ENCODE peak calls at places on chromosomes 7 and 10, in five cellular contexts. One of them, this sample, is unnamed. For H3K4me1, the result is how much of the 10 kb centered on the place peaks cover.

GRCh38 chr7:40839881-40840280 is 705.1 kb downstream of the SUGCT start:
- DNase-seq in testis: no peak
- DNase-seq in CD4-positive, CD25-positive, alpha-beta regulatory T cell: no peak
- DNase-seq in CD8-positive, alpha-beta T cell: no peak
- DNase-seq in lower lobe of right lung: no peak
- DNase-seq in this sample: no peak

GRCh38 chr10:117926491-117926890 is 120.2 kb downstream of the RAB11FIP2 start:
- DNase-seq in CD4-positive, CD25-positive, alpha-beta regulatory T cell: no peak
- DNase-seq in lower lobe of right lung: no peak
- DNase-seq in CD8-positive, alpha-beta T cell: no peak
- DNase-seq in testis: no peak
- DNase-seq in this sample: no peak

GRCh38 chr10:6755891-6756460 is 175.9 kb upstream of the PRKCQ start:
- DNase-seq in CD8-positive, alpha-beta T cell: no peak
- DNase-seq in CD4-positive, CD25-positive, alpha-beta regulatory T cell: no peak
- DNase-seq in testis: no peak
- DNase-seq in lower lobe of right lung: no peak
- DNase-seq in this sample: no peak

GRCh38 chr10:62610649-62611229 is 193.8 kb upstream of the ADO start:
- DNase-seq in CD8-positive, alpha-beta T cell: peak
- DNase-seq in CD4-positive, CD25-positive, alpha-beta regulatory T cell: peak
- DNase-seq in testis: peak
- DNase-seq in lower lobe of right lung: peak
- DNase-seq in this sample: peak

GRCh38 chr10:12701696-12702095 is 299.8 kb downstream of the CCDC3 start:
- DNase-seq in testis: no peak
- DNase-seq in CD4-positive, CD25-positive, alpha-beta regulatory T cell: no peak
- DNase-seq in CD8-positive, alpha-beta T cell: no peak
- DNase-seq in lower lobe of right lung: no peak
- DNase-seq in this sample: no peak

GRCh38 chr7:22452142-22452763 is 47.7 kb downstream of the STEAP1B start:
- DNase-seq in lower lobe of right lung: peak
- DNase-seq in CD8-positive, alpha-beta T cell: no peak
- DNase-seq in CD4-positive, CD25-positive, alpha-beta regulatory T cell: no peak
- DNase-seq in testis: peak
- DNase-seq in this sample: peak

GRCh38 chr7:94289071-94289470 is 105.6 kb upstream of the COL1A2 start:
- DNase-seq in testis: peak
- DNase-seq in CD4-positive, CD25-positive, alpha-beta regulatory T cell: no peak
- DNase-seq in CD8-positive, alpha-beta T cell: no peak
- DNase-seq in lower lobe of right lung: peak
- DNase-seq in this sample: no peak

GRCh38 chr7:5450549-5451327 is 27.1 kb upstream of the TNRC18 start:
- DNase-seq in lower lobe of right lung: peak
- DNase-seq in CD8-positive, alpha-beta T cell: peak
- DNase-seq in testis: peak
- DNase-seq in CD4-positive, CD25-positive, alpha-beta regulatory T cell: peak
- DNase-seq in this sample: peak

GRCh38 chr10:88528196-88528595 is 54.9 kb downstream of the RNLS start:
- DNase-seq in lower lobe of right lung: no peak
- DNase-seq in CD4-positive, CD25-positive, alpha-beta regulatory T cell: no peak
- DNase-seq in testis: no peak
- DNase-seq in CD8-positive, alpha-beta T cell: no peak
- DNase-seq in this sample: no peak

GRCh38 chr7:83469076-83469475 is 179.9 kb downstream of the SEMA3E start:
- DNase-seq in CD8-positive, alpha-beta T cell: no peak
- DNase-seq in CD4-positive, CD25-positive, alpha-beta regulatory T cell: no peak
- DNase-seq in testis: no peak
- DNase-seq in lower lobe of right lung: no peak
- DNase-seq in this sample: no peak

GRCh38 chr10:77943086-77943901 is 16.7 kb upstream of the DLG5 start:
- DNase-seq in testis: no peak
- DNase-seq in CD4-positive, CD25-positive, alpha-beta regulatory T cell: no peak
- DNase-seq in CD8-positive, alpha-beta T cell: no peak
- DNase-seq in lower lobe of right lung: no peak
- DNase-seq in this sample: no peak

GRCh38 chr7:101332026-101332425 is 10.4 kb upstream of the IFT22 start:
- DNase-seq in lower lobe of right lung: no peak
- DNase-seq in CD4-positive, CD25-positive, alpha-beta regulatory T cell: no peak
- DNase-seq in testis: no peak
- DNase-seq in CD8-positive, alpha-beta T cell: no peak
- DNase-seq in this sample: no peak

GRCh38 chr10:6044651-6045599 is 17.2 kb downstream of the IL2RA start:
- DNase-seq in lower lobe of right lung: no peak
- DNase-seq in CD8-positive, alpha-beta T cell: peak
- DNase-seq in testis: no peak
- DNase-seq in CD4-positive, CD25-positive, alpha-beta regulatory T cell: peak
- DNase-seq in this sample: no peak

GRCh38 chr7:113959910-113960309 is 41.1 kb upstream of the PPP1R3A start:
- DNase-seq in CD4-positive, CD25-positive, alpha-beta regulatory T cell: no peak
- DNase-seq in testis: no peak
- DNase-seq in lower lobe of right lung: no peak
- DNase-seq in CD8-positive, alpha-beta T cell: no peak
- DNase-seq in this sample: no peak

GRCh38 chr10:103884681-103885139 is 29.3 kb upstream of the SH3PXD2A start:
- DNase-seq in lower lobe of right lung: no peak
- DNase-seq in CD8-positive, alpha-beta T cell: no peak
- DNase-seq in testis: peak
- DNase-seq in CD4-positive, CD25-positive, alpha-beta regulatory T cell: no peak
- DNase-seq in this sample: no peak

GRCh38 chr10:30215631-30216030 is 133.4 kb downstream of the MTPAP start:
- DNase-seq in CD4-positive, CD25-positive, alpha-beta regulatory T cell: no peak
- DNase-seq in CD8-positive, alpha-beta T cell: no peak
- DNase-seq in lower lobe of right lung: no peak
- DNase-seq in testis: no peak
- DNase-seq in this sample: peak

GRCh38 chr7:153772966-153773365 is 279.2 kb upstream of the DPP6 start:
- DNase-seq in lower lobe of right lung: no peak
- DNase-seq in CD4-positive, CD25-positive, alpha-beta regulatory T cell: no peak
- DNase-seq in testis: no peak
- DNase-seq in CD8-positive, alpha-beta T cell: no peak
- DNase-seq in this sample: no peak

GRCh38 chr10:51367120-51367519 is 292.8 kb downstream of the PRKG1 start:
- DNase-seq in CD4-positive, CD25-positive, alpha-beta regulatory T cell: no peak
- DNase-seq in lower lobe of right lung: no peak
- DNase-seq in testis: no peak
- DNase-seq in CD8-positive, alpha-beta T cell: no peak
- DNase-seq in this sample: no peak

GRCh38 chr10:70174058-70174741 is 3.9 kb upstream of the SAR1A start:
- DNase-seq in CD8-positive, alpha-beta T cell: peak
- DNase-seq in CD4-positive, CD25-positive, alpha-beta regulatory T cell: peak
- DNase-seq in testis: no peak
- DNase-seq in lower lobe of right lung: no peak
- DNase-seq in this sample: no peak

GRCh38 chr7:113730309-113730955 is 188.4 kb downstream of the PPP1R3A start:
- DNase-seq in CD8-positive, alpha-beta T cell: no peak
- DNase-seq in testis: no peak
- DNase-seq in lower lobe of right lung: no peak
- DNase-seq in CD4-positive, CD25-positive, alpha-beta regulatory T cell: no peak
- DNase-seq in this sample: no peak

GRCh38 chr7:604038-604883 is 84.6 kb upstream of the PDGFA start:
- DNase-seq in CD8-positive, alpha-beta T cell: peak
- DNase-seq in testis: peak
- DNase-seq in CD4-positive, CD25-positive, alpha-beta regulatory T cell: peak
- DNase-seq in lower lobe of right lung: peak
- DNase-seq in this sample: peak

GRCh38 chr7:75924884-75925283 is 9.9 kb downstream of the POR start:
- DNase-seq in CD4-positive, CD25-positive, alpha-beta regulatory T cell: no peak
- DNase-seq in lower lobe of right lung: no peak
- DNase-seq in CD8-positive, alpha-beta T cell: no peak
- DNase-seq in testis: no peak
- DNase-seq in this sample: no peak

GRCh38 chr10:132693676-132694075 is 92.3 kb downstream of the NKX6-2 start:
- DNase-seq in CD8-positive, alpha-beta T cell: no peak
- DNase-seq in lower lobe of right lung: no peak
- DNase-seq in testis: no peak
- DNase-seq in CD4-positive, CD25-positive, alpha-beta regulatory T cell: no peak
- DNase-seq in this sample: no peak

GRCh38 chr10:80513106-80513505 is 24.6 kb upstream of the SH2D4B start:
- DNase-seq in CD4-positive, CD25-positive, alpha-beta regulatory T cell: no peak
- DNase-seq in testis: no peak
- DNase-seq in CD8-positive, alpha-beta T cell: no peak
- DNase-seq in lower lobe of right lung: no peak
- DNase-seq in this sample: no peak
- H3K27ac ChIP-seq in CD4-positive, CD25-positive, alpha-beta regulatory T cell: no peak
- H3K27ac ChIP-seq in testis: no peak
- H3K27ac ChIP-seq in CD8-positive, alpha-beta T cell: no peak
- H3K27ac ChIP-seq in lower lobe of right lung: no peak
- H3K27ac ChIP-seq in this sample: no peak

GRCh38 chr7:7820939-7821338 is 102.5 kb upstream of the RPA3 start:
- DNase-seq in testis: no peak
- DNase-seq in CD8-positive, alpha-beta T cell: no peak
- DNase-seq in lower lobe of right lung: no peak
- DNase-seq in CD4-positive, CD25-positive, alpha-beta regulatory T cell: no peak
- DNase-seq in this sample: no peak
- H3K4me3 ChIP-seq in testis: no peak
- H3K4me3 ChIP-seq in CD8-positive, alpha-beta T cell: no peak
- H3K4me3 ChIP-seq in lower lobe of right lung: no peak
- H3K4me3 ChIP-seq in CD4-positive, CD25-positive, alpha-beta regulatory T cell: no peak
- H3K4me3 ChIP-seq in this sample: no peak

GRCh38 chr7:143479055-143479766 is 1.5 kb downstream of the TAS2R41 start:
- DNase-seq in lower lobe of right lung: no peak
- DNase-seq in CD4-positive, CD25-positive, alpha-beta regulatory T cell: no peak
- DNase-seq in testis: no peak
- DNase-seq in CD8-positive, alpha-beta T cell: no peak
- DNase-seq in this sample: no peak
- H3K4me1 ChIP-seq in lower lobe of right lung: under half
- H3K4me1 ChIP-seq in CD4-positive, CD25-positive, alpha-beta regulatory T cell: under half
- H3K4me1 ChIP-seq in testis: under half
- H3K4me1 ChIP-seq in CD8-positive, alpha-beta T cell: under half
- H3K4me1 ChIP-seq in this sample: under half

DNA sequence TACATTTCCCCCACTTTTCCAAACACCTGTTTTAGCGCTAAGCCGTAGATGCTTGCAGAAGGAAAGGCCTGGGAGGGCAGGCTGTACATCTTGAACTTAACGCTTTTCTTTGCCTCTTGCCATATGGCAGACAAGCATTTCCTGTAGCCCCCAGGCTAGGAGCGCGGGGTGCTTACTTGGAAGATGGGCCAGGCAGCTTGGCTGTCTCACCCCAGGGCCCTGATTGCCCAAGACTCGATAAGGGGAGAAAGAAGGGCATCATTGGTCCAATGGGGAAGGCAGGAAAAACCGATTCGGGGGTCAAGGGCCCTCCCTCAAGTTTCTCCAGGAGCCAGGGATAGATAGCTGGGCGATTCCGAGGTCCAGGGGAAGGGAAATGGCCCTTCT is 1.7 kb downstream of the HOXA10 start:
- DNase-seq in CD8-positive, alpha-beta T cell: peak
- DNase-seq in lower lobe of right lung: no peak
- DNase-seq in testis: no peak
- DNase-seq in CD4-positive, CD25-positive, alpha-beta regulatory T cell: no peak
- DNase-seq in this sample: peak
- H3K27ac ChIP-seq in CD8-positive, alpha-beta T cell: no peak
- H3K27ac ChIP-seq in lower lobe of right lung: no peak
- H3K27ac ChIP-seq in testis: no peak
- H3K27ac ChIP-seq in CD4-positive, CD25-positive, alpha-beta regulatory T cell: no peak
- H3K27ac ChIP-seq in this sample: no peak

GRCh38 chr7:77907281-77907680 is 108.7 kb downstream of the PHTF2 start:
- DNase-seq in CD8-positive, alpha-beta T cell: no peak
- DNase-seq in CD4-positive, CD25-positive, alpha-beta regulatory T cell: no peak
- DNase-seq in testis: no peak
- DNase-seq in lower lobe of right lung: no peak
- DNase-seq in this sample: no peak
- H3K4me3 ChIP-seq in CD8-positive, alpha-beta T cell: no peak
- H3K4me3 ChIP-seq in CD4-positive, CD25-positive, alpha-beta regulatory T cell: no peak
- H3K4me3 ChIP-seq in testis: no peak
- H3K4me3 ChIP-seq in lower lobe of right lung: no peak
- H3K4me3 ChIP-seq in this sample: no peak

GRCh38 chr10:125473138-125473793 is 209.7 kb downstream of the TEX36 start:
- DNase-seq in CD4-positive, CD25-positive, alpha-beta regulatory T cell: no peak
- DNase-seq in lower lobe of right lung: no peak
- DNase-seq in CD8-positive, alpha-beta T cell: no peak
- DNase-seq in testis: no peak
- DNase-seq in this sample: no peak
- H3K4me1 ChIP-seq in CD4-positive, CD25-positive, alpha-beta regulatory T cell: under half
- H3K4me1 ChIP-seq in lower lobe of right lung: under half
- H3K4me1 ChIP-seq in CD8-positive, alpha-beta T cell: under half
- H3K4me1 ChIP-seq in testis: under half
- H3K4me1 ChIP-seq in this sample: under half

GRCh38 chr7:16135628-16136027 is 285.7 kb downstream of the CRPPA start:
- DNase-seq in CD8-positive, alpha-beta T cell: no peak
- DNase-seq in lower lobe of right lung: no peak
- DNase-seq in testis: no peak
- DNase-seq in CD4-positive, CD25-positive, alpha-beta regulatory T cell: no peak
- DNase-seq in this sample: no peak

GRCh38 chr7:16129431-16130126 is 291.8 kb downstream of the CRPPA start:
- DNase-seq in lower lobe of right lung: no peak
- DNase-seq in CD8-positive, alpha-beta T cell: no peak
- DNase-seq in CD4-positive, CD25-positive, alpha-beta regulatory T cell: no peak
- DNase-seq in testis: no peak
- DNase-seq in this sample: no peak

GRCh38 chr7:16130127-16131110 is 290.9 kb downstream of the CRPPA start:
- DNase-seq in testis: no peak
- DNase-seq in CD8-positive, alpha-beta T cell: no peak
- DNase-seq in lower lobe of right lung: no peak
- DNase-seq in CD4-positive, CD25-positive, alpha-beta regulatory T cell: no peak
- DNase-seq in this sample: no peak
- H3K27ac ChIP-seq in testis: no peak
- H3K27ac ChIP-seq in CD8-positive, alpha-beta T cell: no peak
- H3K27ac ChIP-seq in lower lobe of right lung: no peak
- H3K27ac ChIP-seq in CD4-positive, CD25-positive, alpha-beta regulatory T cell: no peak
- H3K27ac ChIP-seq in this sample: peak

GRCh38 chr10:110802090-110802489 is 69.6 kb upstream of the PDCD4 start:
- DNase-seq in lower lobe of right lung: no peak
- DNase-seq in testis: no peak
- DNase-seq in CD4-positive, CD25-positive, alpha-beta regulatory T cell: no peak
- DNase-seq in CD8-positive, alpha-beta T cell: no peak
- DNase-seq in this sample: no peak
- H3K4me3 ChIP-seq in lower lobe of right lung: no peak
- H3K4me3 ChIP-seq in testis: no peak
- H3K4me3 ChIP-seq in CD4-positive, CD25-positive, alpha-beta regulatory T cell: no peak
- H3K4me3 ChIP-seq in CD8-positive, alpha-beta T cell: no peak
- H3K4me3 ChIP-seq in this sample: no peak

This sample was measured in right cardiac atrium.